ENCODE peak calls at places on chromosomes 12 and 14, in five cellular contexts. One of them, this sample, is unnamed. For H3K4me1, the result is how much of the 10 kb centered on the place peaks cover.

GRCh38 chr14:105185001-105185400 is 3.9 kb upstream of the NUDT14 start:
- DNase-seq in stomach: no peak
- DNase-seq in body of pancreas: no peak
- DNase-seq in PC-3: no peak
- DNase-seq in CD8-positive, alpha-beta memory T cell: no peak
- DNase-seq in this sample: no peak

GRCh38 chr12:111201495-111202236 is 167.2 kb downstream of the PHETA1 start:
- DNase-seq in stomach: no peak
- DNase-seq in body of pancreas: no peak
- DNase-seq in PC-3: no peak
- DNase-seq in CD8-positive, alpha-beta memory T cell: no peak
- DNase-seq in this sample: no peak

GRCh38 chr12:52349196-52349595 is 18.1 kb downstream of the KRT85 start:
- DNase-seq in stomach: no peak
- DNase-seq in body of pancreas: no peak
- DNase-seq in PC-3: peak
- DNase-seq in CD8-positive, alpha-beta memory T cell: no peak
- DNase-seq in this sample: no peak

GRCh38 chr12:18752280-18752920 is 14.5 kb downstream of the CAPZA3 start:
- DNase-seq in stomach: no peak
- DNase-seq in body of pancreas: no peak
- DNase-seq in PC-3: peak
- DNase-seq in CD8-positive, alpha-beta memory T cell: no peak
- DNase-seq in this sample: no peak

GRCh38 chr12:115103884-115104883 is 420.2 kb upstream of the TBX3 start:
- DNase-seq in stomach: no peak
- DNase-seq in body of pancreas: peak
- DNase-seq in PC-3: no peak
- DNase-seq in CD8-positive, alpha-beta memory T cell: no peak
- DNase-seq in this sample: no peak

GRCh38 chr12:75481013-75481705 is 604 bp downstream of the GLIPR1 start:
- DNase-seq in stomach: no peak
- DNase-seq in body of pancreas: no peak
- DNase-seq in PC-3: no peak
- DNase-seq in CD8-positive, alpha-beta memory T cell: no peak
- DNase-seq in this sample: no peak

GRCh38 chr12:64860446-64860998 is 36.1 kb downstream of the TBC1D30 start:
- DNase-seq in stomach: no peak
- DNase-seq in body of pancreas: no peak
- DNase-seq in PC-3: no peak
- DNase-seq in CD8-positive, alpha-beta memory T cell: no peak
- DNase-seq in this sample: no peak

GRCh38 chr12:41709463-41710285 is 435.0 kb downstream of the GXYLT1 start:
- DNase-seq in stomach: no peak
- DNase-seq in body of pancreas: no peak
- DNase-seq in PC-3: no peak
- DNase-seq in CD8-positive, alpha-beta memory T cell: no peak
- DNase-seq in this sample: no peak

GRCh38 chr12:2833810-2834209 is 1.0 kb downstream of the NRIP2 start:
- DNase-seq in stomach: no peak
- DNase-seq in body of pancreas: no peak
- DNase-seq in PC-3: no peak
- DNase-seq in CD8-positive, alpha-beta memory T cell: no peak
- DNase-seq in this sample: peak
- H3K4me3 ChIP-seq in stomach: no peak
- H3K4me3 ChIP-seq in body of pancreas: no peak
- H3K4me3 ChIP-seq in PC-3: no peak
- H3K4me3 ChIP-seq in CD8-positive, alpha-beta memory T cell: no peak
- H3K4me3 ChIP-seq in this sample: peak

GRCh38 chr12:131033486-131033885 is 79.8 kb downstream of the ADGRD1 start:
- DNase-seq in stomach: no peak
- DNase-seq in body of pancreas: no peak
- DNase-seq in PC-3: no peak
- DNase-seq in CD8-positive, alpha-beta memory T cell: no peak
- DNase-seq in this sample: no peak

GRCh38 chr12:131035268-131035681 is 81.6 kb downstream of the ADGRD1 start:
- DNase-seq in stomach: no peak
- DNase-seq in body of pancreas: no peak
- DNase-seq in PC-3: no peak
- DNase-seq in CD8-positive, alpha-beta memory T cell: no peak
- DNase-seq in this sample: no peak

GRCh38 chr12:131038159-131038558 is 84.5 kb downstream of the ADGRD1 start:
- DNase-seq in stomach: no peak
- DNase-seq in body of pancreas: no peak
- DNase-seq in PC-3: no peak
- DNase-seq in CD8-positive, alpha-beta memory T cell: no peak
- DNase-seq in this sample: no peak

GRCh38 chr12:131033886-131034482 is 80.3 kb downstream of the ADGRD1 start:
- DNase-seq in stomach: no peak
- DNase-seq in body of pancreas: no peak
- DNase-seq in PC-3: no peak
- DNase-seq in CD8-positive, alpha-beta memory T cell: no peak
- DNase-seq in this sample: no peak

GRCh38 chr12:131034631-131035267 is 81.0 kb downstream of the ADGRD1 start:
- DNase-seq in stomach: no peak
- DNase-seq in body of pancreas: no peak
- DNase-seq in PC-3: no peak
- DNase-seq in CD8-positive, alpha-beta memory T cell: no peak
- DNase-seq in this sample: no peak
- H3K4me1 ChIP-seq in stomach: under half
- H3K4me1 ChIP-seq in body of pancreas: under half
- H3K4me1 ChIP-seq in PC-3: under half
- H3K4me1 ChIP-seq in CD8-positive, alpha-beta memory T cell: under half
- H3K4me1 ChIP-seq in this sample: under half

GRCh38 chr14:52551205-52551604 is 1.1 kb downstream of the TXNDC16 start:
- DNase-seq in stomach: no peak
- DNase-seq in body of pancreas: no peak
- DNase-seq in PC-3: no peak
- DNase-seq in CD8-positive, alpha-beta memory T cell: no peak
- DNase-seq in this sample: no peak
- H3K4me3 ChIP-seq in stomach: peak
- H3K4me3 ChIP-seq in body of pancreas: peak
- H3K4me3 ChIP-seq in PC-3: peak
- H3K4me3 ChIP-seq in CD8-positive, alpha-beta memory T cell: peak
- H3K4me3 ChIP-seq in this sample: peak

GRCh38 chr12:113918306-113918705 is 47.8 kb downstream of the RBM19 start:
- DNase-seq in stomach: no peak
- DNase-seq in body of pancreas: no peak
- DNase-seq in PC-3: no peak
- DNase-seq in CD8-positive, alpha-beta memory T cell: no peak
- DNase-seq in this sample: no peak

GRCh38 chr12:113917393-113917792 is 48.7 kb downstream of the RBM19 start:
- DNase-seq in stomach: no peak
- DNase-seq in body of pancreas: no peak
- DNase-seq in PC-3: no peak
- DNase-seq in CD8-positive, alpha-beta memory T cell: no peak
- DNase-seq in this sample: no peak

GRCh38 chr12:113924341-113924740 is 41.8 kb downstream of the RBM19 start:
- DNase-seq in stomach: no peak
- DNase-seq in body of pancreas: no peak
- DNase-seq in PC-3: no peak
- DNase-seq in CD8-positive, alpha-beta memory T cell: no peak
- DNase-seq in this sample: no peak

GRCh38 chr12:113923251-113923650 is 42.9 kb downstream of the RBM19 start:
- DNase-seq in stomach: no peak
- DNase-seq in body of pancreas: no peak
- DNase-seq in PC-3: no peak
- DNase-seq in CD8-positive, alpha-beta memory T cell: no peak
- DNase-seq in this sample: no peak

DNA sequence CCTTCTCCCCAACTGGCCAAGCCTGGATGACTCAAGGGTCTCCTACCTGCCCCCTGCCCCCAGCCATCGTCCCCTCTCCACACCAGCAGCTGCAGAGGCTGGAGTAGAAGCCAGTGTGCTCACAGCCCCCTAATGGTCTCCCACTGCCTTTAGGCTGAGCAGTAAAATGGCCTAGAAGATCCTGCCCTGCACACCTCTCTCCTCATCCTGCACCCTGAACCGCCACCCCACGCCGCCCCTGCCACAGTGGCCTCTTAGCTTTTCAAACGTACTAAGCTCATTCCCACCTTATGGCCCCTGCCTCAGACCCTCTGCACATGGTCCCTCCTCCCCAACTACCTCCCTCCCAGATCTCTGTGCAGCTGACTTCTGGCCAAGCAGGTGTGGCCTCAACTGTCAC is 46.3 kb downstream of the RBM19 start:
- DNase-seq in stomach: no peak
- DNase-seq in body of pancreas: no peak
- DNase-seq in PC-3: no peak
- DNase-seq in CD8-positive, alpha-beta memory T cell: no peak
- DNase-seq in this sample: no peak
- H3K4me1 ChIP-seq in stomach: under half
- H3K4me1 ChIP-seq in body of pancreas: under half
- H3K4me1 ChIP-seq in PC-3: under half
- H3K4me1 ChIP-seq in CD8-positive, alpha-beta memory T cell: under half
- H3K4me1 ChIP-seq in this sample: under half

GRCh38 chr12:113057565-113058485 is 1.3 kb downstream of the DTX1 start:
- DNase-seq in stomach: no peak
- DNase-seq in body of pancreas: no peak
- DNase-seq in PC-3: no peak
- DNase-seq in CD8-positive, alpha-beta memory T cell: no peak
- DNase-seq in this sample: no peak
- H3K4me3 ChIP-seq in stomach: peak
- H3K4me3 ChIP-seq in body of pancreas: no peak
- H3K4me3 ChIP-seq in PC-3: no peak
- H3K4me3 ChIP-seq in CD8-positive, alpha-beta memory T cell: peak
- H3K4me3 ChIP-seq in this sample: peak

GRCh38 chr14:77031680-77032482 is 3.4 kb upstream of the IRF2BPL start:
- DNase-seq in stomach: no peak
- DNase-seq in body of pancreas: no peak
- DNase-seq in PC-3: peak
- DNase-seq in CD8-positive, alpha-beta memory T cell: no peak
- DNase-seq in this sample: peak

GRCh38 chr14:77033622-77034521 is 5.4 kb upstream of the IRF2BPL start:
- DNase-seq in stomach: peak
- DNase-seq in body of pancreas: peak
- DNase-seq in PC-3: peak
- DNase-seq in CD8-positive, alpha-beta memory T cell: peak
- DNase-seq in this sample: peak

GRCh38 chr14:77035267-77035666 is 6.8 kb upstream of the IRF2BPL start:
- DNase-seq in stomach: no peak
- DNase-seq in body of pancreas: no peak
- DNase-seq in PC-3: no peak
- DNase-seq in CD8-positive, alpha-beta memory T cell: no peak
- DNase-seq in this sample: no peak

GRCh38 chr14:77032483-77032853 is 4.0 kb upstream of the IRF2BPL start:
- DNase-seq in stomach: no peak
- DNase-seq in body of pancreas: no peak
- DNase-seq in PC-3: no peak
- DNase-seq in CD8-positive, alpha-beta memory T cell: no peak
- DNase-seq in this sample: no peak

DNA sequence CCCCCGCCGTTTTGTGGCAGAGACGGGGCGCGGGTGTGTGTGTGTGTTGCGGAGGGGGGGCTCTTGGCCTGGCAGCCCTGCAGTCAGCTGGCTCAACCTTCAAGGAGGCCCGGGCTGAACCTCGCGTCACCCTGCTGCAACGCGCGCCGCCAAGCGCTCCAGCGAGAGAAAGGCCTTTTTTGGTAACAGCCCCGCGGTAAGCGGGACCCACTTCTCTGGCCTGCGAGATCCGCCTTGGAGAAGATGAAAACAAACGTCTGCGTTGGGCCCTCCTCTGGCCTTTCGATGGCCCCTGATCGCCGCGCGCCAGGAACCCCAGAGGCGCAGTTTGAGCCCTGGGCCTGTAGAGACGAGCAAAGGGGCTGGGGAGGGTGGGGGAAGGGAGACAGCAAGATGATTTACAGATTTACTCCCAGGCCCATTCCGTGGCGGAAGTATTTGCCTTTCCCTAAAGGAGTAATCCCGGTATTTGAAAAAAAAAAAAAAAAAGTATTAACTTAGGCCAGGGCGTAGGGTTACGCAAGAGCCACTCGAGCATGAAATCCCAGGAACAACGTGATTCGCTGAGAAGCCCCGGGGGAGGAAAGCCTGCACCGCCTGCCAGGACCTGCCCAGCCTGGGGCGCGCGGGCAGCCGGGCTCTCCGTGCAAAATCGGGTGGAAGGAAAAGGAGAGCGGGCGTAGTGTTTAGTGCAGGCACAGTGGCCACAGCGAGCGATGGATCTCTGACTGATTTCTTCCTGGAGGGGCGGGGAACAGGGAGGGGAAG is 4.5 kb upstream of the IRF2BPL start:
- DNase-seq in stomach: peak
- DNase-seq in body of pancreas: peak
- DNase-seq in PC-3: peak
- DNase-seq in CD8-positive, alpha-beta memory T cell: peak
- DNase-seq in this sample: peak
- H3K4me1 ChIP-seq in stomach: half or more
- H3K4me1 ChIP-seq in body of pancreas: half or more
- H3K4me1 ChIP-seq in PC-3: half or more
- H3K4me1 ChIP-seq in CD8-positive, alpha-beta memory T cell: half or more
- H3K4me1 ChIP-seq in this sample: under half

DNA sequence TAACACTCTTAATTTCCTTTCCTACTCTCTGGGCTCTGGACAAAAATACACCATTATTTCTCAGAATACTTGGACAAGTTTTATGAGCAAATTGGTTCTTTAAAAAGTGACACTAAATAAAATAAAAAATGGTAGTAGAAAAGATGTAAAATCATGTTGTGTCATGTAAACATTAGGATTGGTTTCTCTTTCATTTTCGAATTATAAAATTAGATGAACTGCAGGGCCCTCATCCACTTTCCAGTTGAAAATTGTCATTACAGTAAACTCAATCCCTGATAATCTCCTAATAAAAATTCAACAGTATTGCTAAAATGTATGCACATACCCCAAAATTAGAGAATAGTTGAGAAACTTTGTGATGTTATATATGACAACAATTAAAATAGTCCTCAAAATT is 61.3 kb upstream of the C12orf71 start:
- DNase-seq in stomach: no peak
- DNase-seq in body of pancreas: no peak
- DNase-seq in PC-3: no peak
- DNase-seq in CD8-positive, alpha-beta memory T cell: no peak
- DNase-seq in this sample: no peak
- H3K4me3 ChIP-seq in stomach: no peak
- H3K4me3 ChIP-seq in body of pancreas: no peak
- H3K4me3 ChIP-seq in PC-3: no peak
- H3K4me3 ChIP-seq in CD8-positive, alpha-beta memory T cell: no peak
- H3K4me3 ChIP-seq in this sample: no peak

GRCh38 chr14:74569387-74569786 is 42.6 kb downstream of the LTBP2 start:
- DNase-seq in stomach: no peak
- DNase-seq in body of pancreas: no peak
- DNase-seq in PC-3: no peak
- DNase-seq in CD8-positive, alpha-beta memory T cell: no peak
- DNase-seq in this sample: no peak
- H3K4me1 ChIP-seq in stomach: half or more
- H3K4me1 ChIP-seq in body of pancreas: under half
- H3K4me1 ChIP-seq in PC-3: half or more
- H3K4me1 ChIP-seq in CD8-positive, alpha-beta memory T cell: under half
- H3K4me1 ChIP-seq in this sample: under half

This sample was measured in psoas muscle.